ENCODE peak calls at places on chromosomes 6 and 20, in five cellular contexts. One of them, this sample, is unnamed.

GRCh38 chr6:143634486-143634885 is 43.3 kb upstream of the PHACTR2 start:
- DNase-seq in HL-60: no peak
- DNase-seq in AG10803: peak
- DNase-seq in sigmoid colon: no peak
- DNase-seq in endothelial cell: no peak
- DNase-seq in this sample: no peak

GRCh38 chr6:55963301-55963700 is 87.9 kb upstream of the BMP5 start:
- DNase-seq in sigmoid colon: no peak
- DNase-seq in HL-60: no peak
- DNase-seq in endothelial cell: no peak
- DNase-seq in AG10803: peak
- DNase-seq in this sample: no peak

GRCh38 chr6:16731503-16732018 is 29.7 kb downstream of the ATXN1 start:
- DNase-seq in sigmoid colon: no peak
- DNase-seq in AG10803: no peak
- DNase-seq in endothelial cell: no peak
- DNase-seq in HL-60: no peak
- DNase-seq in this sample: no peak

GRCh38 chr6:39143238-39143930 is 28.4 kb upstream of the SAYSD1 start:
- DNase-seq in AG10803: no peak
- DNase-seq in endothelial cell: no peak
- DNase-seq in sigmoid colon: no peak
- DNase-seq in HL-60: no peak
- DNase-seq in this sample: no peak

GRCh38 chr20:4014031-4014474 is 1.3 kb downstream of the RNF24 start:
- DNase-seq in endothelial cell: no peak
- DNase-seq in AG10803: peak
- DNase-seq in HL-60: peak
- DNase-seq in sigmoid colon: no peak
- DNase-seq in this sample: no peak

GRCh38 chr6:49923826-49924225 is 40.1 kb downstream of the DEFB114 start:
- DNase-seq in endothelial cell: no peak
- DNase-seq in sigmoid colon: no peak
- DNase-seq in AG10803: peak
- DNase-seq in HL-60: no peak
- DNase-seq in this sample: no peak

GRCh38 chr20:22490287-22491187 is 93.8 kb downstream of the FOXA2 start:
- DNase-seq in HL-60: no peak
- DNase-seq in AG10803: no peak
- DNase-seq in endothelial cell: no peak
- DNase-seq in sigmoid colon: peak
- DNase-seq in this sample: no peak

GRCh38 chr20:18388860-18389259 is 78.0 kb downstream of the DZANK1 start:
- DNase-seq in endothelial cell: no peak
- DNase-seq in sigmoid colon: no peak
- DNase-seq in AG10803: peak
- DNase-seq in HL-60: no peak
- DNase-seq in this sample: no peak

GRCh38 chr6:30100154-30100553 is 12.7 kb downstream of the TRIM31 start:
- DNase-seq in sigmoid colon: no peak
- DNase-seq in HL-60: no peak
- DNase-seq in endothelial cell: no peak
- DNase-seq in AG10803: no peak
- DNase-seq in this sample: no peak

DNA sequence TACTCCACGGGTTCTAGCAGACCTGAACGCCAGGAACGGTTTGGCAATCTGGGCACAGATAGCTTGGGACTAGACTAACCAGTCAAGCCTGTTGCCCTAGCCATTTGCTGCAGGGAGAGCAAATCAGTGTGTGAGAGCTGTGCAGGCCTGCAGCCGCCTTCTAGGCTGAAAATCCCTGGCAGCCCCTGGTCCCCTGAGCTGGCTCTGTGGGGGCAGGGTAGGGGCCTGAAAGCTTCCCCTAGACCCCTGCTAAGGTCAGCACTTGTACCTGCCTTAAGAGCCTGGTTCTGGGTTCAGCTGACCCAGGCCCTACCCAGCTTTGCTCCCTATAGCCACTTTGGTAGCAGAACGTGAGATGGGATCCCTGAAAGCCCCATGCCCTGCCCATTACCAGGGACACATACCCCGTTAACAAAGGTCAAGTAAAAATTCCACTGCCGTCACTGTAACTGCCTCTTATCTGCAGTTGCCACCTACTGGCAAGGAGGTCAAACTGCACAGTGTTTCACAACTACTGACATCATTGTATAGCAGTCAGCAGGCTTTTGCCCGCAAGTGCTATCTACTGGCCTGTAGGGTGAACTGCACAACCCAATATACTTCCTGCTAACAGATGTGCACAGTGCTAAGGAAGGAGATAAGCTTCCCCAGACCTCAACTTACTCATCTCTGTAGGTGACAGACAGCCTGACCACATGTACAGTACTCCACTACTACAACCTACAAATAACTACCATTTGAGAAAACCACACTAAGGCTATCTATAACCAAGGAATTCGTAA is 95.1 kb upstream of the OLIG3 start:
- DNase-seq in HL-60: peak
- DNase-seq in AG10803: peak
- DNase-seq in endothelial cell: peak
- DNase-seq in sigmoid colon: no peak
- DNase-seq in this sample: no peak
- TF ChIP-seq CTCF in HL-60: peak
- TF ChIP-seq CTCF in AG10803: peak
- TF ChIP-seq CTCF in endothelial cell: peak
- TF ChIP-seq CTCF in sigmoid colon: no peak
- TF ChIP-seq CTCF in this sample: peak

DNA sequence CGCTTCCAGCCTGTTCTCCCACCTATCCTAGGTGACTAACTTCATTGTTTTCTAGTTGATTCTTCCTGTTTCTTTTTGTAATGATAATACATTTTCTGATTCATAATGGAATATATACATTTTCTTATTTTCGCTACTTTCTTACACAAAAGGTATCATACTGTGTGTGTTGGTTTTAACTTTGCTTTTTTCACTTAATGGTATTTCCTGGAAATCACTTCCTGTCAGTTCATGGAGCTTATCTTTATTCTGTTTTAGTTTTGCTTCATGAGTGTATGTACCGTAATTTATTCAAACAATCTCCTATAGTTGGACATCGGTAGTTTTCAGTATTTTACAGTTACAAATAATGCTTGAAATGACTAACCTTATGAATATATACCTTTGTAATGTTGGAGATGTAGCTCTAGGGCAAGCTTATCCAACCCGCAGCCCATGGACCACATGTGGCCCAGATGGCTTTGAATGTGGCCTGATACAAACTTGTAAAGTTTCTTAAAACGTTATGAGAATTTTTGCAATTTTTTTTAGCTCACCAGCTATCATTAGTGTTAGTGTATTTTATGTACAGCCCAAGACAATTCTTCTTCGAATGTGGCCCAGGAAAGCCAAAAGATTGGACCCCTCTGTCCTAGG is 16.5 kb downstream of the TRMT11 start:
- DNase-seq in AG10803: no peak
- DNase-seq in sigmoid colon: no peak
- DNase-seq in endothelial cell: no peak
- DNase-seq in HL-60: no peak
- DNase-seq in this sample: no peak
- TF ChIP-seq CTCF in AG10803: no peak
- TF ChIP-seq CTCF in sigmoid colon: no peak
- TF ChIP-seq CTCF in endothelial cell: no peak
- TF ChIP-seq CTCF in HL-60: no peak
- TF ChIP-seq CTCF in this sample: no peak

DNA sequence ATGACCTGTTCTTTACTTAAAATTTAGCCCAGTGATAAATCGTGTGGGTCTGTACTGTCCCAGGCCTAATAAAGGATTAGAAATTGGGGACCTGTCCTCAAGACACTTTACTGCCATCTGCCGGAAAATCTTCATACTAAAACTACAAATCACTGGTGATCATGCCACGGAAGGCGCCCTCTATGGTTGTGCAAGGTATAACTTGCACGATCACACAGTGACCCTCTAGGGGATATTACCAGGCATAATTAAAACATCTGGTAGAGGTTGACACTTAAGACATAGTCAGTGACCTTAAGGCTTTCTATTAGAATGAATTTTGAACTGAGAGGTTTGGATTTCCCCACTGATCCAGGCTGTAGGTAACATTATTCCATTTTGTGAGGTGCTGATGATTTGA is 172.6 kb downstream of the BMP2 start:
- DNase-seq in endothelial cell: peak
- DNase-seq in AG10803: no peak
- DNase-seq in HL-60: peak
- DNase-seq in sigmoid colon: no peak
- DNase-seq in this sample: no peak
- TF ChIP-seq CTCF in endothelial cell: peak
- TF ChIP-seq CTCF in AG10803: peak
- TF ChIP-seq CTCF in HL-60: no peak
- TF ChIP-seq CTCF in sigmoid colon: no peak
- TF ChIP-seq CTCF in this sample: peak

GRCh38 chr20:56515657-56516381 is 8.7 kb upstream of the FAM209A start:
- DNase-seq in endothelial cell: no peak
- DNase-seq in sigmoid colon: no peak
- DNase-seq in HL-60: no peak
- DNase-seq in AG10803: peak
- DNase-seq in this sample: no peak
- TF ChIP-seq CTCF in endothelial cell: no peak
- TF ChIP-seq CTCF in sigmoid colon: no peak
- TF ChIP-seq CTCF in HL-60: peak
- TF ChIP-seq CTCF in AG10803: peak
- TF ChIP-seq CTCF in this sample: peak

DNA sequence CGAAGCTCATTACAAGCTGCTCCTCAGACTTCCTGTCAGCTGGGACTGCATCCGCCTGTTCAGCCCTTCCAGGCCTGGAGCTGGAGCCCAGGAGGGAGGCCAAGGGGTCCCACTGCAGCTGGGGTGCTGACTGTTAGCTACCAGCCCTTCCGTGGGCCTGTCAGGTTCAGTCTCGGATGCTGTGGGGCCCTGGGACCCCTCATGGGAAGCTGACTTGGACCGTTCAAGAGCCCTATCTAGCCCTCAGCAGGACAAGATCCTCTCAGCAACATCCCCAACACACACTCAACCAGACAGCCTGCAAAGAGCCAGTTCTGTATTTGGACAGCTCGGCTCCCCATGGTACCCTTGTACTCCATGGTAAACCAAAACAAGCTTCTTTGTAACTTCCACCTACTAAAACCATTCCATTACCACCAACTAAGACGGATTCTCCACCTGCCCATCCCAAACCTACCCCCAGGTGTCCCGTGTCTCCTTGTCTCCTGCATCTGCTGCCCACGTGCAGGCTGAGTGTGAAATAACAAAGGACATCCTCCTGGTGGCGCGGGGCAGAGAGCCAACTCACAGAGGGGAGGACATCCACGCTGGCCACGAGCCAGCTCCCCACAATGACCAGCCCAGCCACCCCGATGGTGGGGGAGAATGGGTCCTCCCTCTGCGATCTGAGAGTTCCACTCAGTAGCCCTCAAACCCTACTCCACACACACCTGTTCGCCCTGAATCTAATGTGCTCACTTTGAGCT is 111.2 kb downstream of the TAF4 start:
- DNase-seq in AG10803: no peak
- DNase-seq in sigmoid colon: peak
- DNase-seq in HL-60: no peak
- DNase-seq in endothelial cell: peak
- DNase-seq in this sample: no peak
- TF ChIP-seq CTCF in AG10803: no peak
- TF ChIP-seq CTCF in sigmoid colon: no peak
- TF ChIP-seq CTCF in HL-60: no peak
- TF ChIP-seq CTCF in endothelial cell: no peak
- TF ChIP-seq CTCF in this sample: no peak

DNA sequence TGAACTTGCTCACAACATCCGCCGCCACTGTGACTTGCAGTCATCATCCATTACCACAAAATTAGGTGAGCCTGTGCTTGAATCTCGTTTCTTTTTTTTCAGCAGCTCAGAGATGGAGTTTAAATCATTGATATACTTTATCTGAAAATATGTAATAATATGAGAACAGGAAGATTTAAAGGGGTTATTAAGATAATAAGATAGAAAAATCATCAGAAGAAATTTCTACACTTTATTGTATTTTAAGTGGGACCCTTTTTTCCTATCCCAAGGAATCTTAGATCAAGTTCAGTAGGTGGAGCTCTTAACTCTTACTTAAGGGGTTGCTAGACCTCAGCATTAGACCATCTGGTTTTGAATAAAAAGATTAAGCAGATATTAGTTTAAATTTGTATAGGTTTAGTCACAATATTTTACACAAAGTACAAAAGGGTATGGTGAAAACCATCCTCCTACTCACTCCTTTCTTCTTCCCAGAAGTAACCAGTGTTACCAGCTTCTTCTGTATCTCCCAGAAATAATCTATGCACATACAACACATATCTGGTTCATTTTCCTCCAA is 9.4 kb upstream of the NCOA7 start:
- DNase-seq in endothelial cell: no peak
- DNase-seq in sigmoid colon: peak
- DNase-seq in AG10803: peak
- DNase-seq in HL-60: no peak
- DNase-seq in this sample: peak
- TF ChIP-seq CTCF in endothelial cell: no peak
- TF ChIP-seq CTCF in sigmoid colon: no peak
- TF ChIP-seq CTCF in AG10803: peak
- TF ChIP-seq CTCF in HL-60: no peak
- TF ChIP-seq CTCF in this sample: no peak

GRCh38 chr20:54200487-54201267 is 7.2 kb upstream of the PFDN4 start:
- DNase-seq in AG10803: no peak
- DNase-seq in sigmoid colon: no peak
- DNase-seq in endothelial cell: no peak
- DNase-seq in HL-60: no peak
- DNase-seq in this sample: no peak

GRCh38 chr20:54203281-54203680 is 4.6 kb upstream of the PFDN4 start:
- DNase-seq in endothelial cell: no peak
- DNase-seq in sigmoid colon: no peak
- DNase-seq in AG10803: no peak
- DNase-seq in HL-60: no peak
- DNase-seq in this sample: no peak

GRCh38 chr20:54207053-54207742 is 689 bp upstream of the PFDN4 start:
- DNase-seq in HL-60: no peak
- DNase-seq in endothelial cell: no peak
- DNase-seq in AG10803: no peak
- DNase-seq in sigmoid colon: no peak
- DNase-seq in this sample: no peak

GRCh38 chr20:54201268-54201846 is 6.5 kb upstream of the PFDN4 start:
- DNase-seq in endothelial cell: no peak
- DNase-seq in AG10803: no peak
- DNase-seq in sigmoid colon: no peak
- DNase-seq in HL-60: no peak
- DNase-seq in this sample: no peak

DNA sequence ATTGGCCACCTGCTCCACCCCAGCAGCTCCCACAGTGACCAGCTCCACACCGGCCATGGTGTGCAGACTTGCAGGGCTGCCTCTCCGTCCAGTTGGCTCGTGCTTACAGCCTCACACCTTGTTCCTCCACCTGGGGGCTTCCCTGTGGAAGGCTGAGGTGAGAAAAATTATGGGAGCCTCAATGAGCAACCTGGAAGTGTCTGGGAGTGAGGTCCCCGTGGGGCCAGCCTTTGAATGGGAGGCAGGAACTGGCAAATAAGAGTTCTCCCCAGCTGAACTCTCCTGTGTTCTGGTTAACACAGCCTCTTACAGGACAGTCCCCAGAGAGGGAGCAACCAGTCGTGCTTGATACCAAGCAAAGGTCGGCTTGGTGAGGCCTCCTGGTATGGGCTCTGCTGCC is 3.8 kb upstream of the PFDN4 start:
- DNase-seq in sigmoid colon: no peak
- DNase-seq in HL-60: no peak
- DNase-seq in endothelial cell: no peak
- DNase-seq in AG10803: no peak
- DNase-seq in this sample: no peak
- TF ChIP-seq CTCF in sigmoid colon: no peak
- TF ChIP-seq CTCF in HL-60: no peak
- TF ChIP-seq CTCF in endothelial cell: no peak
- TF ChIP-seq CTCF in AG10803: no peak
- TF ChIP-seq CTCF in this sample: no peak